ENCODE peak calls at places on chromosomes 12 and 14, in nine cellular contexts. One of them, this sample, is unnamed.

GRCh38 chr12:57899010-57899662 is 42.2 kb upstream of the ATP23 start:
- DNase-seq in GM20000: peak; percentile 87
- DNase-seq in stomach: peak; percentile 49
- DNase-seq in esophagus squamous epithelium: no peak
- DNase-seq in D341Med: no peak
- DNase-seq in GM04504: no peak
- DNase-seq in stimulated activated CD4-positive, alpha-beta T cell treated with anti-CD3 and anti-CD28 coated beads, Interleukin-15, amount 100 ng/mL, for 1 hour: peak; percentile 59
- DNase-seq in effector CD4-positive, alpha-beta T cell: peak; percentile 80
- DNase-seq in fibroblast of the aortic adventitia: peak; percentile 77
- DNase-seq in this sample: peak; percentile 84

GRCh38 chr14:104342435-104343293 is 204.3 kb downstream of the KIF26A start:
- DNase-seq in GM20000: no peak
- DNase-seq in stomach: peak; percentile 21
- DNase-seq in esophagus squamous epithelium: no peak
- DNase-seq in D341Med: no peak
- DNase-seq in GM04504: no peak
- DNase-seq in stimulated activated CD4-positive, alpha-beta T cell treated with anti-CD3 and anti-CD28 coated beads, Interleukin-15, amount 100 ng/mL, for 1 hour: no peak
- DNase-seq in effector CD4-positive, alpha-beta T cell: no peak
- DNase-seq in fibroblast of the aortic adventitia: no peak
- DNase-seq in this sample: no peak

GRCh38 chr14:75335588-75335987 is 57.0 kb downstream of the FOS start:
- DNase-seq in GM20000: no peak
- DNase-seq in stomach: no peak
- DNase-seq in esophagus squamous epithelium: no peak
- DNase-seq in D341Med: no peak
- DNase-seq in GM04504: no peak
- DNase-seq in stimulated activated CD4-positive, alpha-beta T cell treated with anti-CD3 and anti-CD28 coated beads, Interleukin-15, amount 100 ng/mL, for 1 hour: no peak
- DNase-seq in effector CD4-positive, alpha-beta T cell: no peak
- DNase-seq in fibroblast of the aortic adventitia: no peak
- DNase-seq in this sample: no peak

GRCh38 chr12:121858662-121859572 is at the start of gene HPD:
- DNase-seq in GM20000: no peak
- DNase-seq in stomach: no peak
- DNase-seq in esophagus squamous epithelium: no peak
- DNase-seq in D341Med: no peak
- DNase-seq in GM04504: peak; percentile 62
- DNase-seq in stimulated activated CD4-positive, alpha-beta T cell treated with anti-CD3 and anti-CD28 coated beads, Interleukin-15, amount 100 ng/mL, for 1 hour: no peak
- DNase-seq in effector CD4-positive, alpha-beta T cell: no peak
- DNase-seq in fibroblast of the aortic adventitia: peak; percentile 95
- DNase-seq in this sample: peak; percentile 84

GRCh38 chr12:108043750-108044149 is 85.3 kb upstream of the WSCD2 start:
- DNase-seq in GM20000: no peak
- DNase-seq in stomach: no peak
- DNase-seq in esophagus squamous epithelium: no peak
- DNase-seq in D341Med: no peak
- DNase-seq in GM04504: no peak
- DNase-seq in stimulated activated CD4-positive, alpha-beta T cell treated with anti-CD3 and anti-CD28 coated beads, Interleukin-15, amount 100 ng/mL, for 1 hour: no peak
- DNase-seq in effector CD4-positive, alpha-beta T cell: no peak
- DNase-seq in fibroblast of the aortic adventitia: no peak
- DNase-seq in this sample: no peak

GRCh38 chr14:104107611-104108569 is 22.4 kb downstream of the ASPG start:
- DNase-seq in GM20000: no peak
- DNase-seq in stomach: peak; percentile 51
- DNase-seq in esophagus squamous epithelium: no peak
- DNase-seq in D341Med: no peak
- DNase-seq in GM04504: no peak
- DNase-seq in stimulated activated CD4-positive, alpha-beta T cell treated with anti-CD3 and anti-CD28 coated beads, Interleukin-15, amount 100 ng/mL, for 1 hour: no peak
- DNase-seq in effector CD4-positive, alpha-beta T cell: no peak
- DNase-seq in fibroblast of the aortic adventitia: no peak
- DNase-seq in this sample: no peak

GRCh38 chr12:31325524-31325875 is 450 bp downstream of the SINHCAF start:
- DNase-seq in GM20000: peak; percentile 47
- DNase-seq in stomach: peak; percentile 33
- DNase-seq in esophagus squamous epithelium: no peak
- DNase-seq in D341Med: peak; percentile 54
- DNase-seq in GM04504: no peak
- DNase-seq in stimulated activated CD4-positive, alpha-beta T cell treated with anti-CD3 and anti-CD28 coated beads, Interleukin-15, amount 100 ng/mL, for 1 hour: no peak
- DNase-seq in effector CD4-positive, alpha-beta T cell: no peak
- DNase-seq in fibroblast of the aortic adventitia: no peak
- DNase-seq in this sample: peak; percentile 14

GRCh38 chr12:76341436-76342030 is 6.7 kb downstream of the BBS10 start:
- DNase-seq in GM20000: no peak
- DNase-seq in stomach: no peak
- DNase-seq in esophagus squamous epithelium: no peak
- DNase-seq in D341Med: no peak
- DNase-seq in GM04504: no peak
- DNase-seq in stimulated activated CD4-positive, alpha-beta T cell treated with anti-CD3 and anti-CD28 coated beads, Interleukin-15, amount 100 ng/mL, for 1 hour: no peak
- DNase-seq in effector CD4-positive, alpha-beta T cell: no peak
- DNase-seq in fibroblast of the aortic adventitia: peak; percentile 60
- DNase-seq in this sample: no peak

GRCh38 chr12:52519826-52520662 is at the start of gene KRT5:
- DNase-seq in GM20000: no peak
- DNase-seq in stomach: no peak
- DNase-seq in esophagus squamous epithelium: no peak
- DNase-seq in D341Med: peak; percentile 19
- DNase-seq in GM04504: no peak
- DNase-seq in stimulated activated CD4-positive, alpha-beta T cell treated with anti-CD3 and anti-CD28 coated beads, Interleukin-15, amount 100 ng/mL, for 1 hour: no peak
- DNase-seq in effector CD4-positive, alpha-beta T cell: no peak
- DNase-seq in fibroblast of the aortic adventitia: no peak
- DNase-seq in this sample: no peak